ENCODE peak calls at places on chromosomes 7 and 10, in ten cellular contexts. D, W, V, Q, O, Z, G, R, J and M are unnamed samples. For H3K4me1, the result is how much of the 10 kb centered on the place peaks cover.

GRCh38 chr7:42183547-42183946 is 53.5 kb downstream of the GLI3 start:
- DNase-seq in G (no peak), Z (no peak), D (no peak), V (no peak), J (no peak), Q (no peak), O (no peak), R (no peak), W (no peak), M (no peak)

GRCh38 chr10:129678186-129678585 is 211.1 kb downstream of the MGMT start:
- DNase-seq in G (peak), J (peak), O (no peak), D (no peak), W (no peak), Z (no peak), Q (no peak), R (no peak), V (peak), M (no peak)

GRCh38 chr10:24989867-24990266 is 26.1 kb downstream of the ENKUR start:
- DNase-seq in J (no peak), D (no peak), W (no peak), Q (peak), V (no peak), Z (no peak), R (no peak), O (no peak), G (no peak), M (no peak)

GRCh38 chr10:70752571-70752970 is 32.6 kb downstream of the TBATA start:
- DNase-seq in O (no peak), V (no peak), D (no peak), J (no peak), R (no peak), W (no peak), Z (no peak), G (no peak), Q (no peak), M (no peak)

GRCh38 chr10:103790580-103790979 is 64.8 kb downstream of the SH3PXD2A start:
- DNase-seq in W (no peak), J (no peak), D (no peak), V (no peak), O (no peak), Z (no peak), R (no peak), G (no peak), Q (no peak), M (no peak)

GRCh38 chr7:80630611-80631010 is 7.8 kb upstream of the CD36 start:
- DNase-seq in O (peak), V (no peak), J (no peak), D (no peak), Q (peak), G (no peak), Z (peak), R (no peak), W (no peak), M (peak)

GRCh38 chr10:77328272-77328816 is 309.3 kb downstream of the KCNMA1 start:
- DNase-seq in R (peak), Q (peak), J (peak), V (no peak), W (no peak), D (no peak), G (no peak), O (no peak), Z (peak), M (no peak)

GRCh38 chr10:91198781-91199180 is 21.7 kb upstream of the PCGF5 start:
- DNase-seq in Q (peak), Z (peak), W (no peak), O (peak), D (no peak), R (no peak), J (no peak), G (no peak), V (no peak), M (no peak)

GRCh38 chr7:81721428-81721827 is 48.4 kb downstream of the HGF start:
- DNase-seq in O (no peak), W (no peak), G (no peak), Q (no peak), D (no peak), R (no peak), J (no peak), Z (no peak), V (no peak), M (no peak)

GRCh38 chr7:43876266-43876665 is 6.9 kb upstream of the MRPS24 start:
- DNase-seq in R (no peak), O (no peak), D (no peak), V (no peak), G (no peak), J (no peak), Q (no peak), W (no peak), Z (no peak), M (no peak)

GRCh38 chr10:132304756-132305509 is 2.8 kb downstream of the STK32C start:
- DNase-seq in W (no peak), J (no peak), D (no peak), V (no peak), G (no peak), O (no peak), R (no peak), Q (no peak), Z (no peak), M (no peak)

GRCh38 chr10:5094265-5095205 is at the start of gene AKR1C3:
- DNase-seq in W (no peak), G (no peak), Q (peak), J (no peak), D (no peak), V (no peak), Z (peak), R (peak), O (peak), M (no peak)

GRCh38 chr7:24622646-24623182 is 49.5 kb downstream of the PALS2 start:
- DNase-seq in J (no peak), O (no peak), R (no peak), Z (peak), G (no peak), D (no peak), V (no peak), Q (peak), W (no peak), M (no peak)

GRCh38 chr7:84091318-84091717 is 103.3 kb downstream of the SEMA3A start:
- DNase-seq in O (no peak), V (no peak), J (no peak), Q (no peak), D (no peak), G (no peak), W (no peak), Z (no peak), R (no peak), M (no peak)

GRCh38 chr10:120715214-120715613 is 135.9 kb upstream of the WDR11 start:
- DNase-seq in R (no peak), Z (no peak), G (no peak), Q (no peak), W (no peak), V (no peak), J (no peak), D (no peak), O (no peak), M (no peak)

GRCh38 chr7:140650367-140650766 is 9.8 kb upstream of the DENND2A start:
- DNase-seq in Z (no peak), D (no peak), O (no peak), J (no peak), Q (no peak), G (no peak), R (no peak), V (no peak), W (no peak), M (no peak)

GRCh38 chr7:98616381-98617050 is 569 bp upstream of the NPTX2 start:
- DNase-seq in J (peak), Z (no peak), O (no peak), R (no peak), D (no peak), Q (no peak), V (no peak), W (no peak), G (no peak), M (no peak)

GRCh38 chr7:98617051-98617959 is at the start of gene NPTX2:
- DNase-seq in D (peak), J (peak), G (peak), R (peak), O (peak), W (no peak), Q (peak), Z (peak), V (no peak), M (peak)

GRCh38 chr7:98619450-98620321 is 2.6 kb downstream of the NPTX2 start:
- DNase-seq in Z (peak), R (no peak), O (peak), Q (peak), D (no peak), W (no peak), V (peak), J (peak), G (no peak), M (no peak)

GRCh38 chr7:98618786-98619185 is 1.7 kb downstream of the NPTX2 start:
- DNase-seq in D (no peak), R (no peak), G (no peak), J (no peak), O (peak), V (peak), Q (no peak), Z (no peak), W (no peak), M (no peak)

GRCh38 chr7:98617960-98618418 is 904 bp downstream of the NPTX2 start:
- DNase-seq in G (no peak), R (no peak), D (no peak), W (no peak), Z (no peak), O (no peak), Q (no peak), V (no peak), J (no peak), M (no peak)
- H3K4me3 ChIP-seq in G (peak), R (no peak), D (peak), W (no peak), Z (no peak), O (no peak), Q (no peak), V (peak), J (peak), M (no peak)

GRCh38 chr7:76351372-76351771 is 7.4 kb downstream of the YWHAG start:
- DNase-seq in R (no peak), W (no peak), D (no peak), O (no peak), V (no peak), Z (no peak), Q (no peak), G (no peak), J (no peak), M (no peak)
- H3K4me1 ChIP-seq in R (under half), W (under half), D (under half), O (under half), V (under half), Z (under half), Q (under half), G (half or more), J (under half), M (under half)

DNA sequence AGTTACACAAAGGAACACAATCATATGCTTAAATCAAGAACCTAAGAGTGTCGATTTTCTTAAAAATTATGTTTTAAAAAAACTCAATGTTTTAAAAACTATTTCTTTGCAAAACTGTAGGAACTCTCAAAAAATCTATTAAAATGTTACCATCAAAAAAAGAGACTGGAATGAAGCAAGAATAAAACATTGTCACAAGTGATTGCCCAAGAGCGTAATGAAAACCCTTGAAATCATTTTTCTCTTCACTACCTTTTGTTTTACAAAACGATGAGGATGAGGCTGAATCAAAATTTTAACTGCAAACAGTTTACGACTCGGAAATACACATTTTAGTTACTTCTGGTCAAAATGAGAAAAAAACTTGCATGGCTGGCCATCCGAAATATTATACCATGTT is 859 bp downstream of the YME1L1 start:
- DNase-seq in V (no peak), D (no peak), Z (peak), J (no peak), R (no peak), G (no peak), O (no peak), W (no peak), Q (no peak), M (no peak)
- TF ChIP-seq CTCF in V (no peak), D (no peak), Z (no peak), J (no peak), R (no peak), G (no peak), O (no peak), W (no peak), Q (no peak), M (no peak)

GRCh38 chr7:27116521-27116946 is 14.0 kb downstream of the HOXA4 start:
- DNase-seq in Z (no peak), J (no peak), D (no peak), W (no peak), Q (peak), R (peak), O (no peak), V (no peak), G (no peak), M (no peak)

GRCh38 chr7:27116962-27117686 is 13.4 kb downstream of the HOXA4 start:
- DNase-seq in V (no peak), R (peak), D (no peak), W (no peak), O (peak), Z (no peak), J (no peak), G (no peak), Q (peak), M (no peak)

GRCh38 chr7:27119412-27119911 is 11.1 kb downstream of the HOXA4 start:
- DNase-seq in Z (no peak), J (no peak), V (no peak), R (peak), O (no peak), G (no peak), W (no peak), Q (peak), D (no peak), M (no peak)

GRCh38 chr7:27118580-27118979 is 12.0 kb downstream of the HOXA4 start:
- DNase-seq in J (no peak), W (no peak), D (no peak), Z (no peak), G (no peak), V (no peak), R (peak), Q (no peak), O (peak), M (no peak)

DNA sequence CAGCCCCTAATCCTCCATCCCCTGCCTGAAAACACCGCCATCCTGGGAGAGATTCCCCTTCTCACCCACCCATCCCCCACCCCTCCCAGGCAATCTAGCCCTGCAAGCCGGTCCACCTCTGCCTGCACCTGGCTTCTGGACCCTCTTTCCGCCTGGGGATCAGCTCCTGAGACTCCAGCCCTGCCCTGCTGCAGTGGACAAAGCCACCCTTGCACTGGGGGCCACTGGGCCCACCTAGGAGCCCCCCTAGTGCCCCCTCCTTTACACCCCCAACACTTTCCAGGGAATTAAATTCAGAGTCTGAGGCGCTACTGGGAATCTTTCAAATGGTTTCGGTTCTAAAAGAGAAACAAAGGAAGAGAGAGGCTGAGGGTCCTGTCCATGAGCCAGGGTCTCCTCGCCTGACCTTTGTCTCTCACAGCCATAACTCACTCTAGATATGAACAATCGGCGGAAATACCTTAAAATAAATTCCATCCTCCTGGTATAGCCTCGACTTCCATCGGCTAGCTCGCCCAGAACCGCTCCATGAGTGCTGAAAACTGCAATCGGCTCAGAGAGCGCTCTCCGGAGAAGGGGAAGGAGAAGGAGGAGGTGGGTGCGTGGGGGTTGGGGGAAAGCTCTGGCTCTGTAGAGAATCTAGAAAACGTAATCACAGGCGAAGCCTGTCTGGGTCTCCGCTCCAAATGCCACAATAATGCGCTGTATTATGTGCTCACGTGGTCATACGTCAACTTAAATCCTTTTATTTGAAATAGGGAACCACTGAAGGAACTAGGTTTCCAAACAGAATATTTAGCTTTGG is 12.7 kb downstream of the HOXA4 start:
- DNase-seq in J (no peak), O (peak), D (no peak), R (peak), Z (no peak), W (no peak), V (no peak), G (no peak), Q (peak), M (no peak)
- H3K4me3 ChIP-seq in J (no peak), O (peak), D (peak), R (peak), Z (no peak), W (no peak), V (no peak), G (no peak), Q (peak), M (no peak)

GRCh38 chr7:148706368-148706767 is 7.7 kb downstream of the CUL1 start:
- DNase-seq in O (no peak), R (no peak), D (no peak), V (no peak), J (no peak), W (no peak), Q (no peak), Z (no peak), G (no peak), M (no peak)
- H3K4me1 ChIP-seq in O (under half), R (under half), D (under half), V (under half), J (under half), W (half or more), Q (under half), Z (under half), G (under half), M (under half)

GRCh38 chr7:55120074-55120473 is 101.3 kb downstream of the EGFR start:
- DNase-seq in J (no peak), V (no peak), G (no peak), Q (no peak), R (no peak), D (no peak), O (no peak), W (no peak), Z (no peak), M (no peak)
- TF ChIP-seq CTCF in J (no peak), V (no peak), G (no peak), Q (no peak), R (no peak), D (no peak), O (no peak), W (no peak), Z (no peak), M (no peak)

GRCh38 chr7:30646154-30646553 is 36.1 kb downstream of the CRHR2 start:
- DNase-seq in G (no peak), R (peak), O (no peak), J (no peak), W (no peak), V (no peak), D (no peak), Z (no peak), Q (no peak), M (no peak)

GRCh38 chr7:30645661-30646060 is 36.6 kb downstream of the CRHR2 start:
- DNase-seq in J (no peak), O (no peak), Q (no peak), D (no peak), W (no peak), G (no peak), V (no peak), R (no peak), Z (no peak), M (no peak)

GRCh38 chr7:30649717-30650116 is 32.5 kb downstream of the CRHR2 start:
- DNase-seq in Q (no peak), J (no peak), Z (no peak), D (no peak), W (no peak), R (no peak), V (no peak), O (no peak), G (no peak), M (no peak)

GRCh38 chr7:30648744-30649540 is 33.3 kb downstream of the CRHR2 start:
- DNase-seq in J (no peak), Z (no peak), Q (no peak), V (no peak), R (peak), D (no peak), O (no peak), G (no peak), W (no peak), M (no peak)

DNA sequence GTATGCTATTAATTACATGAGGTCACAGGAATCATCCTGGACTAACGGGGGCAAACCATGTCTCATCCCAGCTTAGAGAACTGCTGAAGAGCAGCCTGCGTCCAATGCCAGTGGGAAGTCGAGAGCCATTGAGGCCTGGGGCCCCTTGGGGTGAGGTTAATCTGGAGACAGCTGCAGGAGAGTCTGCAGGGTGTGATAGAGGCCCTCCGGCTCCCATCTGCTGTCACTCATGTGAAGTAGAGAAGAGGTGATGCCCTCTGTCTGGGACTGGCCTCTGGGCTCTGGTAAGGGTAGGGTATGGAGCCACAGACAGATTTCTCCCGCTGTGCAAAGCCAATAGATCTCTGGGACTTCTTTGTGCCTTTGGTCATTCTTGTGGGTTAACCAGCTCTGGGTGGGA is 34.7 kb downstream of the CRHR2 start:
- DNase-seq in G (no peak), R (peak), W (no peak), Z (no peak), Q (no peak), V (no peak), O (no peak), J (no peak), D (no peak), M (no peak)
- H3K4me3 ChIP-seq in G (no peak), R (no peak), W (no peak), Z (no peak), Q (no peak), V (no peak), O (no peak), J (no peak), D (no peak), M (no peak)

GRCh38 chr7:152072451-152072850 is 47.0 kb downstream of the GALNT11 start:
- DNase-seq in O (peak), Q (no peak), V (no peak), G (no peak), J (no peak), R (no peak), W (no peak), D (no peak), Z (no peak), M (no peak)
- H3K4me1 ChIP-seq in O (under half), Q (under half), V (under half), G (under half), J (under half), R (under half), W (under half), D (under half), Z (under half), M (under half)

GRCh38 chr7:21526448-21526847 is 16.4 kb upstream of the DNAH11 start:
- DNase-seq in Q (no peak), G (no peak), O (no peak), V (no peak), J (no peak), W (no peak), D (no peak), Z (no peak), R (no peak), M (no peak)

GRCh38 chr7:21524680-21525079 is 18.2 kb upstream of the DNAH11 start:
- DNase-seq in G (no peak), W (no peak), V (no peak), Z (no peak), R (no peak), J (no peak), Q (no peak), D (no peak), O (no peak), M (no peak)

DNA sequence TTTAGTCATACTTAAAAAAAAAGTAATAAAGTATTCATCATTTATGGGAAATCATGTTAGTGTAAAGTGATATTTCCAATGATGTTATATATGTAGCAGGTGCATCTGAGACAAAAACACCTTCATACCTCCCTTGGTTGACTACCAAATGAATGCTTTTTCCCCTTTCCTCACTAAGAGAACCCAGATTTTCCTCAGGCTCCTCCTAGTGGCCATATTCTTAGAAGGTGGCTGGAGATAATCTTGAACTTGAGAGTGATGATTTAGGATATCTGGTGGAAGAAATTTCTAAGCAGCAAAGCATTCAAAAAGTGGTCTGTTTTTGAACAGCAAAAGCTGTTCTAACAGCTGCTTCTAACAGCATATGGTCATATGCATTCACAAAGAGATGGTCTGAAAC is 16.8 kb upstream of the DNAH11 start:
- DNase-seq in Z (peak), R (no peak), O (no peak), D (no peak), V (no peak), W (no peak), J (no peak), Q (no peak), G (no peak), M (no peak)
- TF ChIP-seq CTCF in Z (peak), R (peak), O (peak), D (peak), V (peak), W (peak), J (no peak), Q (peak), G (no peak), M (peak)